ENCODE peak calls at places on chromosomes 6 and 20, in six cellular contexts. One of them, this sample, is unnamed.

GRCh38 chr20:31760457-31761240 is 21.6 kb downstream of the TPX2 start:
- DNase-seq in brain microvascular endothelial cell: no peak
- DNase-seq in omental fat pad: no peak
- DNase-seq in B cell: no peak
- DNase-seq in heart right ventricle: no peak
- DNase-seq in pancreas: no peak
- DNase-seq in this sample: no peak

GRCh38 chr6:105746539-105746938 is 339.6 kb upstream of the PRDM1 start:
- DNase-seq in brain microvascular endothelial cell: no peak
- DNase-seq in B cell: no peak
- DNase-seq in pancreas: no peak
- DNase-seq in omental fat pad: no peak
- DNase-seq in heart right ventricle: no peak
- DNase-seq in this sample: no peak

GRCh38 chr6:144566868-144567615 is 281.9 kb downstream of the UTRN start:
- DNase-seq in heart right ventricle: no peak
- DNase-seq in pancreas: no peak
- DNase-seq in omental fat pad: no peak
- DNase-seq in brain microvascular endothelial cell: no peak
- DNase-seq in B cell: no peak
- DNase-seq in this sample: no peak

GRCh38 chr20:59787186-59787890 is 146.1 kb downstream of the SYCP2 start:
- DNase-seq in B cell: no peak
- DNase-seq in pancreas: no peak
- DNase-seq in omental fat pad: no peak
- DNase-seq in brain microvascular endothelial cell: no peak
- DNase-seq in heart right ventricle: no peak
- DNase-seq in this sample: no peak

GRCh38 chr20:2224246-2224645 is 71.6 kb upstream of the TGM3 start:
- DNase-seq in brain microvascular endothelial cell: no peak
- DNase-seq in B cell: no peak
- DNase-seq in pancreas: no peak
- DNase-seq in heart right ventricle: no peak
- DNase-seq in omental fat pad: no peak
- DNase-seq in this sample: no peak

GRCh38 chr6:11410539-11411307 is 126.8 kb upstream of the TMEM170B start:
- DNase-seq in brain microvascular endothelial cell: no peak
- DNase-seq in omental fat pad: no peak
- DNase-seq in pancreas: no peak
- DNase-seq in heart right ventricle: no peak
- DNase-seq in B cell: no peak
- DNase-seq in this sample: no peak

GRCh38 chr6:34295721-34296120 is 46.9 kb upstream of the SMIM29 start:
- DNase-seq in pancreas: no peak
- DNase-seq in B cell: peak; percentile 77
- DNase-seq in omental fat pad: no peak
- DNase-seq in brain microvascular endothelial cell: no peak
- DNase-seq in heart right ventricle: no peak
- DNase-seq in this sample: no peak

GRCh38 chr6:159788757-159789376 is 535 bp downstream of the TCP1 start:
- DNase-seq in heart right ventricle: peak; percentile 29
- DNase-seq in pancreas: peak; percentile 42
- DNase-seq in brain microvascular endothelial cell: peak; percentile 28
- DNase-seq in B cell: no peak
- DNase-seq in omental fat pad: peak; percentile 32
- DNase-seq in this sample: peak; percentile 46

GRCh38 chr6:30752164-30752927 is 8.0 kb upstream of the IER3 start:
- DNase-seq in B cell: no peak
- DNase-seq in omental fat pad: peak; percentile 87
- DNase-seq in heart right ventricle: peak; percentile 88
- DNase-seq in brain microvascular endothelial cell: peak; percentile 100
- DNase-seq in pancreas: peak; percentile 81
- DNase-seq in this sample: peak; percentile 77

GRCh38 chr6:99344289-99344688 is 5.2 kb downstream of the FAXC start:
- DNase-seq in pancreas: no peak
- DNase-seq in brain microvascular endothelial cell: peak; percentile 16
- DNase-seq in omental fat pad: no peak
- DNase-seq in B cell: no peak
- DNase-seq in heart right ventricle: no peak
- DNase-seq in this sample: no peak

GRCh38 chr6:46513533-46513932 is 22.3 kb upstream of the RCAN2 start:
- DNase-seq in pancreas: no peak
- DNase-seq in heart right ventricle: no peak
- DNase-seq in B cell: no peak
- DNase-seq in omental fat pad: no peak
- DNase-seq in brain microvascular endothelial cell: no peak
- DNase-seq in this sample: no peak

GRCh38 chr6:558089-558488 is 98.8 kb downstream of the HUS1B start:
- DNase-seq in brain microvascular endothelial cell: no peak
- DNase-seq in B cell: no peak
- DNase-seq in heart right ventricle: no peak
- DNase-seq in pancreas: no peak
- DNase-seq in omental fat pad: no peak
- DNase-seq in this sample: no peak

GRCh38 chr6:106194949-106195919 is 109.1 kb downstream of the PRDM1 start:
- DNase-seq in brain microvascular endothelial cell: no peak
- DNase-seq in B cell: no peak
- DNase-seq in heart right ventricle: no peak
- DNase-seq in pancreas: no peak
- DNase-seq in omental fat pad: no peak
- DNase-seq in this sample: no peak

GRCh38 chr20:35743693-35744491 is 1.8 kb upstream of the RBM39 start:
- DNase-seq in pancreas: no peak
- DNase-seq in brain microvascular endothelial cell: no peak
- DNase-seq in B cell: no peak
- DNase-seq in heart right ventricle: no peak
- DNase-seq in omental fat pad: no peak
- DNase-seq in this sample: no peak

GRCh38 chr6:134436950-134437349 is 119.0 kb upstream of the SGK1 start:
- DNase-seq in pancreas: no peak
- DNase-seq in omental fat pad: no peak
- DNase-seq in brain microvascular endothelial cell: no peak
- DNase-seq in B cell: no peak
- DNase-seq in heart right ventricle: no peak
- DNase-seq in this sample: no peak

GRCh38 chr20:8918145-8918544 is 150.7 kb upstream of the PLCB4 start:
- DNase-seq in heart right ventricle: no peak
- DNase-seq in B cell: no peak
- DNase-seq in pancreas: no peak
- DNase-seq in omental fat pad: no peak
- DNase-seq in brain microvascular endothelial cell: no peak
- DNase-seq in this sample: no peak

GRCh38 chr20:51759769-51760510 is 8.2 kb downstream of the ATP9A start:
- DNase-seq in heart right ventricle: no peak
- DNase-seq in pancreas: no peak
- DNase-seq in B cell: no peak
- DNase-seq in omental fat pad: no peak
- DNase-seq in brain microvascular endothelial cell: no peak
- DNase-seq in this sample: no peak

GRCh38 chr6:122853259-122853995 is 64.4 kb downstream of the SMPDL3A start:
- DNase-seq in heart right ventricle: no peak
- DNase-seq in pancreas: no peak
- DNase-seq in B cell: no peak
- DNase-seq in omental fat pad: no peak
- DNase-seq in brain microvascular endothelial cell: no peak
- DNase-seq in this sample: no peak

GRCh38 chr6:149224399-149224798 is 93.1 kb upstream of the TAB2 start:
- DNase-seq in heart right ventricle: no peak
- DNase-seq in omental fat pad: no peak
- DNase-seq in B cell: no peak
- DNase-seq in pancreas: no peak
- DNase-seq in brain microvascular endothelial cell: no peak
- DNase-seq in this sample: no peak

GRCh38 chr20:62925420-62926228 is 681 bp downstream of the DIDO1 start:
- DNase-seq in heart right ventricle: peak; percentile 43
- DNase-seq in omental fat pad: no peak
- DNase-seq in brain microvascular endothelial cell: no peak
- DNase-seq in pancreas: no peak
- DNase-seq in B cell: no peak
- DNase-seq in this sample: no peak

GRCh38 chr6:115000736-115001135 is 657.9 kb upstream of the HS3ST5 start:
- DNase-seq in B cell: no peak
- DNase-seq in pancreas: no peak
- DNase-seq in omental fat pad: no peak
- DNase-seq in heart right ventricle: no peak
- DNase-seq in brain microvascular endothelial cell: no peak
- DNase-seq in this sample: no peak

GRCh38 chr20:49483706-49484101 is 1.2 kb upstream of the KCNB1 start:
- DNase-seq in brain microvascular endothelial cell: no peak
- DNase-seq in omental fat pad: no peak
- DNase-seq in heart right ventricle: no peak
- DNase-seq in pancreas: no peak
- DNase-seq in B cell: no peak
- DNase-seq in this sample: no peak

GRCh38 chr6:2695464-2696095 is 55.1 kb downstream of the MYLK4 start:
- DNase-seq in heart right ventricle: no peak
- DNase-seq in brain microvascular endothelial cell: no peak
- DNase-seq in pancreas: no peak
- DNase-seq in omental fat pad: no peak
- DNase-seq in B cell: no peak
- DNase-seq in this sample: no peak

GRCh38 chr20:48728042-48728837 is 99.6 kb downstream of the PREX1 start:
- DNase-seq in omental fat pad: no peak
- DNase-seq in pancreas: no peak
- DNase-seq in brain microvascular endothelial cell: no peak
- DNase-seq in heart right ventricle: no peak
- DNase-seq in B cell: no peak
- DNase-seq in this sample: no peak

GRCh38 chr6:43699564-43700186 is 12.1 kb upstream of the MRPS18A start:
- DNase-seq in brain microvascular endothelial cell: peak; percentile 21
- DNase-seq in pancreas: no peak
- DNase-seq in B cell: no peak
- DNase-seq in heart right ventricle: no peak
- DNase-seq in omental fat pad: no peak
- DNase-seq in this sample: no peak

GRCh38 chr6:82385546-82385945 is 21.9 kb downstream of the TPBG start:
- DNase-seq in omental fat pad: no peak
- DNase-seq in brain microvascular endothelial cell: no peak
- DNase-seq in B cell: no peak
- DNase-seq in pancreas: no peak
- DNase-seq in heart right ventricle: no peak
- DNase-seq in this sample: no peak

GRCh38 chr20:42530855-42531674 is 658.6 kb downstream of the PTPRT start:
- DNase-seq in brain microvascular endothelial cell: no peak
- DNase-seq in pancreas: peak; percentile 36
- DNase-seq in heart right ventricle: no peak
- DNase-seq in B cell: no peak
- DNase-seq in omental fat pad: no peak
- DNase-seq in this sample: no peak

DNA sequence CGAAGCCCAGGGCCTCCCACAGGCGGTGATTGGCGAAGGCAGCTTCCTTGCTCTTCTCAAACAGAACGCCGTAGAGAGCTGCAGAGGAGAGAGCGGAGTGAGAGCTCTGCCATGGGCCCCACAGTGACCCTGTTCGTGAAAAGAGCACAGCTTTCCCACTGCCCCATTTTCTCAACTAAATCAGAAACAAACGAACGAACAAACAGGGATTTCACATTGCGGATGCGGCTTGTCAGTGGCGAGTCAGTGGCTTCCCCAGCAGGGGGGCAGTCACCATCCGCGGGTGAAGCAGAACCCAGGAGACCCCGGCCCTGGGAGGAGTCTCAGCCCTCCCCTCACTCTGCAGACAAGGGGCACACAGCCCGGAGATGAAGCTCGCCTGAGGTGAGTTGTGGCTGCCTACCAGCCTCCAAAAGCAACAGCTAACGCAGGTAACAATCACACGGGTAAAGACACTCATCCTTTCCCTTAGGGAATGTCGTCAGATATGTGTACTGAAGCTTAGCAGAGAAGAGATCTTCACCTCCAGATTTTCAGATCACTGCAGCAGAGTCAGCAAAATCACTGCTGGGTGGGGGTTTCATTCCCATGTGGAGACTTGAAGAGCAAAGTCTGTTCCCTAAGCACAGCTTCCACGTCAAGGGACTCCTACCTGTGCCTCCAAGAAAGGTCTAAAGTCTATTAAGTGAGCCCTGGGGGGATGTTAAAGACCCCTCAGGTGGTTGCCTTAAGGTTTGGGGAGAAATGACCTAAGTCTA is 51.2 kb upstream of the GPR31 start:
- DNase-seq in omental fat pad: no peak
- DNase-seq in brain microvascular endothelial cell: no peak
- DNase-seq in B cell: no peak
- DNase-seq in heart right ventricle: no peak
- DNase-seq in pancreas: no peak
- DNase-seq in this sample: no peak
- TF ChIP-seq CTCF in omental fat pad: no peak
- TF ChIP-seq CTCF in brain microvascular endothelial cell: no peak
- TF ChIP-seq CTCF in B cell: no peak
- TF ChIP-seq CTCF in heart right ventricle: no peak
- TF ChIP-seq CTCF in pancreas: no peak
- TF ChIP-seq CTCF in this sample: no peak

GRCh38 chr20:58349586-58349985 is 39.4 kb upstream of the VAPB start:
- DNase-seq in B cell: no peak
- DNase-seq in omental fat pad: no peak
- DNase-seq in pancreas: no peak
- DNase-seq in heart right ventricle: no peak
- DNase-seq in brain microvascular endothelial cell: peak; percentile 73
- DNase-seq in this sample: no peak
- TF ChIP-seq CTCF in B cell: no peak
- TF ChIP-seq CTCF in omental fat pad: no peak
- TF ChIP-seq CTCF in pancreas: no peak
- TF ChIP-seq CTCF in heart right ventricle: no peak
- TF ChIP-seq CTCF in brain microvascular endothelial cell: peak; percentile 39
- TF ChIP-seq CTCF in this sample: no peak

GRCh38 chr20:37276494-37277252 is 12.8 kb upstream of the MANBAL start:
- DNase-seq in brain microvascular endothelial cell: peak; percentile 75
- DNase-seq in heart right ventricle: peak; percentile 37
- DNase-seq in pancreas: peak; percentile 70
- DNase-seq in omental fat pad: no peak
- DNase-seq in B cell: peak; percentile 67
- DNase-seq in this sample: peak; percentile 74

GRCh38 chr20:37271421-37271768 is 9.8 kb upstream of the GHRH start:
- DNase-seq in pancreas: no peak
- DNase-seq in omental fat pad: no peak
- DNase-seq in B cell: no peak
- DNase-seq in heart right ventricle: no peak
- DNase-seq in brain microvascular endothelial cell: no peak
- DNase-seq in this sample: no peak

GRCh38 chr20:37270586-37271420 is 9.2 kb upstream of the GHRH start:
- DNase-seq in pancreas: no peak
- DNase-seq in heart right ventricle: no peak
- DNase-seq in brain microvascular endothelial cell: peak; percentile 66
- DNase-seq in B cell: peak; percentile 53
- DNase-seq in omental fat pad: no peak
- DNase-seq in this sample: peak; percentile 90

GRCh38 chr20:37275125-37275524 is 13.5 kb upstream of the GHRH start:
- DNase-seq in B cell: no peak
- DNase-seq in omental fat pad: no peak
- DNase-seq in pancreas: no peak
- DNase-seq in brain microvascular endothelial cell: no peak
- DNase-seq in heart right ventricle: no peak
- DNase-seq in this sample: no peak

GRCh38 chr20:37273988-37274387 is 12.4 kb upstream of the GHRH start:
- DNase-seq in omental fat pad: no peak
- DNase-seq in heart right ventricle: no peak
- DNase-seq in pancreas: no peak
- DNase-seq in brain microvascular endothelial cell: no peak
- DNase-seq in B cell: no peak
- DNase-seq in this sample: no peak
- TF ChIP-seq CTCF in omental fat pad: no peak
- TF ChIP-seq CTCF in heart right ventricle: no peak
- TF ChIP-seq CTCF in pancreas: no peak
- TF ChIP-seq CTCF in brain microvascular endothelial cell: no peak
- TF ChIP-seq CTCF in B cell: no peak
- TF ChIP-seq CTCF in this sample: no peak

GRCh38 chr6:84243240-84243639 is 15.8 kb upstream of the CEP162 start:
- DNase-seq in heart right ventricle: no peak
- DNase-seq in brain microvascular endothelial cell: no peak
- DNase-seq in B cell: no peak
- DNase-seq in pancreas: no peak
- DNase-seq in omental fat pad: no peak
- DNase-seq in this sample: no peak
- TF ChIP-seq CTCF in heart right ventricle: peak; percentile 33
- TF ChIP-seq CTCF in brain microvascular endothelial cell: no peak
- TF ChIP-seq CTCF in B cell: no peak
- TF ChIP-seq CTCF in pancreas: no peak
- TF ChIP-seq CTCF in omental fat pad: no peak
- TF ChIP-seq CTCF in this sample: no peak